ENCODE peak calls at places on chromosomes 1 and 21, in nine cellular contexts. A is omental fat pad; R is RPMI8226; F is astrocyte; W is HEK293T; Z is dorsolateral prefrontal cortex; G is stimulated activated CD4-positive, alpha-beta T cell treated with anti-CD3 and anti-CD28 coated beads, Interleukin-1b, Interleukin-23, amount 100 ng/mL, for 24 hours; T is ovary; H is PC-9. X is an unnamed sample.

GRCh38 chr1:87956072-87956471 is 627.4 kb downstream of the LMO4 start:
- DNase-seq in H (peak), R (no peak), Z (no peak), F (peak), A (no peak), W (no peak), G (no peak), T (no peak), X (peak)

GRCh38 chr1:30735668-30736498 is 12.5 kb upstream of the MATN1 start:
- DNase-seq in A (no peak), H (no peak), W (no peak), T (no peak), F (no peak), R (no peak), G (no peak), Z (no peak), X (no peak)

GRCh38 chr1:39976732-39977131 is 21.8 kb downstream of the MFSD2A start:
- DNase-seq in Z (no peak), G (no peak), F (no peak), W (no peak), A (no peak), R (no peak), H (no peak), T (no peak), X (no peak)

GRCh38 chr1:166083887-166084286 is 82.9 kb downstream of the FAM78B start:
- DNase-seq in Z (no peak), W (no peak), R (no peak), T (no peak), F (peak), H (no peak), A (no peak), G (no peak), X (no peak)

GRCh38 chr1:245683377-245683716 is 528.6 kb downstream of the KIF26B start:
- DNase-seq in T (no peak), R (no peak), A (no peak), W (no peak), F (no peak), Z (no peak), H (no peak), G (no peak), X (no peak)

GRCh38 chr1:66372522-66373071 is 161.4 kb upstream of the SGIP1 start:
- DNase-seq in H (no peak), A (no peak), Z (no peak), F (no peak), R (no peak), G (no peak), T (no peak), W (no peak), X (no peak)

GRCh38 chr1:39046811-39047210 is 20.7 kb downstream of the NDUFS5 start:
- DNase-seq in R (no peak), Z (no peak), A (no peak), H (no peak), G (no peak), F (no peak), W (no peak), T (no peak), X (no peak)

GRCh38 chr1:153677718-153678518 is 570 bp upstream of the NPR1 start:
- DNase-seq in T (peak), A (no peak), F (no peak), R (peak), H (peak), Z (peak), W (peak), G (peak), X (no peak)

GRCh38 chr1:7224644-7225043 is 439.4 kb downstream of the CAMTA1 start:
- DNase-seq in A (no peak), G (no peak), R (peak), T (no peak), Z (no peak), H (no peak), F (no peak), W (no peak), X (no peak)

GRCh38 chr21:29634410-29634809 is 305.4 kb downstream of the GRIK1 start:
- DNase-seq in H (no peak), Z (no peak), A (no peak), W (no peak), F (no peak), R (no peak), G (no peak), T (no peak), X (no peak)

GRCh38 chr1:53548031-53548491 is 88.9 kb downstream of the DMRTB1 start:
- DNase-seq in A (peak), W (no peak), R (no peak), Z (peak), F (no peak), H (no peak), G (no peak), T (peak), X (no peak)

GRCh38 chr1:18618546-18619466 is 11.8 kb upstream of the PAX7 start:
- DNase-seq in T (no peak), Z (no peak), W (no peak), F (peak), R (no peak), H (peak), A (no peak), G (no peak), X (peak)